ENCODE peak calls at places on chromosome 17, in ten cellular contexts. J is activated naive CD4-positive, alpha-beta T cell treated with Interleukin-2 at 50 U/mL for 16 hours; O is cardiac fibroblast; U is choroid plexus epithelial cell; G is Ammon's horn; B is esophagus squamous epithelium; E is activated CD4-positive, alpha-beta T cell treated with anti-CD3 and anti-CD28 coated beads, Interleukin-2, amount 50 U/mL, for 1 hour; F is M059J; I is mucosa of descending colon; D is AG04450. N is an unnamed sample.

GRCh38 chr17:81514735-81515529 is 2.3 kb upstream of the ACTG1 start:
- DNase-seq in J (peak; percentile 69), O (peak; percentile 86), U (peak; percentile 85), G (peak; percentile 59), B (no peak), E (peak; percentile 64), F (peak; percentile 82), I (peak; percentile 90), D (no peak), N (peak; percentile 92)

GRCh38 chr17:67021718-67022450 is 22.5 kb upstream of the CACNG1 start:
- DNase-seq in J (no peak), O (no peak), U (no peak), G (no peak), B (no peak), E (no peak), F (no peak), I (no peak), D (no peak), N (no peak)

GRCh38 chr17:80773243-80773991 is 218.2 kb upstream of the CHMP6 start:
- DNase-seq in J (no peak), O (no peak), U (no peak), G (peak; percentile 92), B (no peak), E (no peak), F (peak; percentile 65), I (no peak), D (no peak), N (peak; percentile 46)

GRCh38 chr17:15502315-15503112 is 35.1 kb upstream of the CDRT4 start:
- DNase-seq in J (peak; percentile 64), O (peak; percentile 96), U (peak; percentile 85), G (peak; percentile 86), B (peak; percentile 20), E (peak; percentile 53), F (peak; percentile 74), I (peak; percentile 87), D (peak; percentile 83), N (peak; percentile 91)

GRCh38 chr17:66667491-66668030 is 167.4 kb upstream of the CACNG5 start:
- DNase-seq in J (peak; percentile 75), O (no peak), U (no peak), G (no peak), B (no peak), E (peak; percentile 40), F (no peak), I (no peak), D (no peak), N (no peak)

GRCh38 chr17:58309918-58310259 is 18.7 kb downstream of the TSPOAP1 start:
- DNase-seq in J (no peak), O (no peak), U (no peak), G (no peak), B (no peak), E (no peak), F (no peak), I (no peak), D (no peak), N (no peak)

GRCh38 chr17:74994440-74994839 is 7.0 kb downstream of the CDR2L start:
- DNase-seq in J (no peak), O (peak; percentile 57), U (peak; percentile 66), G (no peak), B (no peak), E (no peak), F (no peak), I (no peak), D (no peak), N (no peak)

GRCh38 chr17:76994237-76994637 is 126.0 kb downstream of the MGAT5B start:
- DNase-seq in J (no peak), O (no peak), U (no peak), G (no peak), B (no peak), E (no peak), F (peak; percentile 42), I (no peak), D (no peak), N (no peak)

GRCh38 chr17:65952586-65952985 is 239.3 kb downstream of the CEP112 start:
- DNase-seq in J (no peak), O (peak; percentile 18), U (no peak), G (no peak), B (no peak), E (no peak), F (no peak), I (no peak), D (no peak), N (no peak)